ENCODE peak calls at places on chromosomes 13 and 19, in six cellular contexts. One of them, this sample, is unnamed.

GRCh38 chr19:19591133-19591825 is 27.2 kb downstream of the PBX4 start:
- DNase-seq in adrenal gland: peak
- DNase-seq in upper lobe of left lung: no peak
- DNase-seq in uterus: no peak
- DNase-seq in spleen: no peak
- DNase-seq in H1: no peak
- DNase-seq in this sample: no peak

GRCh38 chr13:21812192-21812626 is 141.3 kb downstream of the FGF9 start:
- DNase-seq in H1: no peak
- DNase-seq in spleen: no peak
- DNase-seq in upper lobe of left lung: no peak
- DNase-seq in uterus: no peak
- DNase-seq in adrenal gland: no peak
- DNase-seq in this sample: no peak

GRCh38 chr19:18650048-18650435 is 13.2 kb downstream of the KLHL26 start:
- DNase-seq in uterus: peak
- DNase-seq in spleen: no peak
- DNase-seq in H1: no peak
- DNase-seq in adrenal gland: peak
- DNase-seq in upper lobe of left lung: no peak
- DNase-seq in this sample: peak

GRCh38 chr13:21884965-21885567 is 214.2 kb downstream of the FGF9 start:
- DNase-seq in adrenal gland: no peak
- DNase-seq in uterus: no peak
- DNase-seq in spleen: no peak
- DNase-seq in upper lobe of left lung: no peak
- DNase-seq in H1: no peak
- DNase-seq in this sample: no peak

GRCh38 chr19:27774827-27775226 is 1438.1 kb downstream of the UQCRFS1 start:
- DNase-seq in uterus: no peak
- DNase-seq in upper lobe of left lung: no peak
- DNase-seq in spleen: no peak
- DNase-seq in H1: peak
- DNase-seq in adrenal gland: no peak
- DNase-seq in this sample: no peak

GRCh38 chr19:843180-843835 is 2.5 kb downstream of the PRTN3 start:
- DNase-seq in H1: no peak
- DNase-seq in spleen: peak
- DNase-seq in upper lobe of left lung: peak
- DNase-seq in uterus: no peak
- DNase-seq in adrenal gland: peak
- DNase-seq in this sample: no peak

GRCh38 chr19:1445185-1445931 is 4.6 kb upstream of the APC2 start:
- DNase-seq in spleen: peak
- DNase-seq in uterus: peak
- DNase-seq in upper lobe of left lung: peak
- DNase-seq in H1: peak
- DNase-seq in adrenal gland: no peak
- DNase-seq in this sample: peak

GRCh38 chr19:34201133-34201532 is 28.8 kb downstream of the LSM14A start:
- DNase-seq in uterus: no peak
- DNase-seq in spleen: no peak
- DNase-seq in upper lobe of left lung: no peak
- DNase-seq in H1: no peak
- DNase-seq in adrenal gland: no peak
- DNase-seq in this sample: no peak

GRCh38 chr19:38949580-38950367 is 19.0 kb downstream of the MRPS12 start:
- DNase-seq in adrenal gland: peak
- DNase-seq in upper lobe of left lung: peak
- DNase-seq in uterus: peak
- DNase-seq in spleen: peak
- DNase-seq in H1: peak
- DNase-seq in this sample: peak

GRCh38 chr13:53137777-53138176 is 109.2 kb downstream of the OLFM4 start:
- DNase-seq in H1: no peak
- DNase-seq in upper lobe of left lung: no peak
- DNase-seq in adrenal gland: no peak
- DNase-seq in uterus: peak
- DNase-seq in spleen: no peak
- DNase-seq in this sample: no peak

GRCh38 chr13:50379584-50379983 is 364.3 kb downstream of the KCNRG start:
- DNase-seq in adrenal gland: no peak
- DNase-seq in H1: no peak
- DNase-seq in upper lobe of left lung: no peak
- DNase-seq in spleen: no peak
- DNase-seq in uterus: no peak
- DNase-seq in this sample: no peak

GRCh38 chr19:49689133-49690072 is at the start of gene ADM5:
- DNase-seq in uterus: peak
- DNase-seq in upper lobe of left lung: peak
- DNase-seq in spleen: peak
- DNase-seq in H1: peak
- DNase-seq in adrenal gland: peak
- DNase-seq in this sample: no peak

GRCh38 chr19:46614114-46614701 is 10.7 kb downstream of the PTGIR start:
- DNase-seq in spleen: peak
- DNase-seq in H1: peak
- DNase-seq in adrenal gland: peak
- DNase-seq in upper lobe of left lung: no peak
- DNase-seq in uterus: peak
- DNase-seq in this sample: peak

GRCh38 chr19:12497032-12497431 is 12.4 kb upstream of the ZNF709 start:
- DNase-seq in spleen: no peak
- DNase-seq in upper lobe of left lung: no peak
- DNase-seq in uterus: no peak
- DNase-seq in H1: no peak
- DNase-seq in adrenal gland: no peak
- DNase-seq in this sample: no peak

GRCh38 chr19:38134538-38135149 is 89.4 kb downstream of the DPF1 start:
- DNase-seq in uterus: no peak
- DNase-seq in upper lobe of left lung: no peak
- DNase-seq in H1: peak
- DNase-seq in spleen: no peak
- DNase-seq in adrenal gland: no peak
- DNase-seq in this sample: no peak

GRCh38 chr19:2944403-2944774 is 382 bp downstream of the ZNF77 start:
- DNase-seq in uterus: no peak
- DNase-seq in adrenal gland: no peak
- DNase-seq in spleen: no peak
- DNase-seq in upper lobe of left lung: no peak
- DNase-seq in H1: no peak
- DNase-seq in this sample: no peak

GRCh38 chr19:2942928-2943640 is 1.7 kb downstream of the ZNF77 start:
- DNase-seq in uterus: no peak
- DNase-seq in adrenal gland: no peak
- DNase-seq in H1: no peak
- DNase-seq in spleen: no peak
- DNase-seq in upper lobe of left lung: no peak
- DNase-seq in this sample: no peak

GRCh38 chr19:2949939-2950285 is 5.1 kb upstream of the ZNF77 start:
- DNase-seq in uterus: peak
- DNase-seq in H1: no peak
- DNase-seq in adrenal gland: peak
- DNase-seq in upper lobe of left lung: no peak
- DNase-seq in spleen: no peak
- DNase-seq in this sample: peak

GRCh38 chr19:2945575-2946184 is 909 bp upstream of the ZNF77 start:
- DNase-seq in upper lobe of left lung: no peak
- DNase-seq in uterus: no peak
- DNase-seq in H1: no peak
- DNase-seq in spleen: no peak
- DNase-seq in adrenal gland: no peak
- DNase-seq in this sample: no peak

GRCh38 chr19:2944775-2945574 is at the start of gene ZNF77:
- DNase-seq in adrenal gland: peak
- DNase-seq in spleen: peak
- DNase-seq in uterus: peak
- DNase-seq in upper lobe of left lung: peak
- DNase-seq in H1: peak
- DNase-seq in this sample: peak
- TF ChIP-seq POLR2A in adrenal gland: no peak
- TF ChIP-seq POLR2A in spleen: peak
- TF ChIP-seq POLR2A in uterus: peak
- TF ChIP-seq POLR2A in upper lobe of left lung: peak
- TF ChIP-seq POLR2A in H1: peak
- TF ChIP-seq POLR2A in this sample: peak

DNA sequence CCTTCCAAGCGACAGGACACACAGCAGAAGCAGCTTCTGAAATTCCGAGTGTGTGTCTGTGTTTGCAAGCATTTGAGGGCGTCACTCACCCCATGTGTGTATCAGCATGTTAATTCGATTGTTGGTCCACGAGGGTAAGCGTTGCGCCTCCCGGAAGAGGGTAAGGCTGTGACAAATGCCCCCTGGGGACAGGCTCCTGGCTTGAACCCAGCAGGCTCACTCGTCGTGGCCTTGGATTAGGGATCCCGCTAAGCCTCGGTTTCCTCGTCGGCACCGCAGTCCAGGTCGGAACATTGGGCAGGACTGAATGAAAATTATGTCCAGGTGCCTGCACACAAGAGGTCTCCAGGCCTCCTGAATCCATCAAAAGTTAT is 606 bp upstream of the STXBP2 start:
- DNase-seq in upper lobe of left lung: no peak
- DNase-seq in adrenal gland: no peak
- DNase-seq in H1: no peak
- DNase-seq in spleen: no peak
- DNase-seq in uterus: no peak
- DNase-seq in this sample: no peak
- H3K4me3 ChIP-seq in upper lobe of left lung: peak
- H3K4me3 ChIP-seq in adrenal gland: no peak
- H3K4me3 ChIP-seq in H1: no peak
- H3K4me3 ChIP-seq in spleen: peak
- H3K4me3 ChIP-seq in uterus: no peak
- H3K4me3 ChIP-seq in this sample: peak

GRCh38 chr19:17282488-17283256 is 971 bp downstream of the ANKLE1 start:
- DNase-seq in upper lobe of left lung: peak
- DNase-seq in uterus: peak
- DNase-seq in adrenal gland: peak
- DNase-seq in H1: peak
- DNase-seq in spleen: peak
- DNase-seq in this sample: peak
- TF ChIP-seq POLR2A in upper lobe of left lung: no peak
- TF ChIP-seq POLR2A in uterus: no peak
- TF ChIP-seq POLR2A in adrenal gland: no peak
- TF ChIP-seq POLR2A in H1: no peak
- TF ChIP-seq POLR2A in spleen: no peak
- TF ChIP-seq POLR2A in this sample: no peak

DNA sequence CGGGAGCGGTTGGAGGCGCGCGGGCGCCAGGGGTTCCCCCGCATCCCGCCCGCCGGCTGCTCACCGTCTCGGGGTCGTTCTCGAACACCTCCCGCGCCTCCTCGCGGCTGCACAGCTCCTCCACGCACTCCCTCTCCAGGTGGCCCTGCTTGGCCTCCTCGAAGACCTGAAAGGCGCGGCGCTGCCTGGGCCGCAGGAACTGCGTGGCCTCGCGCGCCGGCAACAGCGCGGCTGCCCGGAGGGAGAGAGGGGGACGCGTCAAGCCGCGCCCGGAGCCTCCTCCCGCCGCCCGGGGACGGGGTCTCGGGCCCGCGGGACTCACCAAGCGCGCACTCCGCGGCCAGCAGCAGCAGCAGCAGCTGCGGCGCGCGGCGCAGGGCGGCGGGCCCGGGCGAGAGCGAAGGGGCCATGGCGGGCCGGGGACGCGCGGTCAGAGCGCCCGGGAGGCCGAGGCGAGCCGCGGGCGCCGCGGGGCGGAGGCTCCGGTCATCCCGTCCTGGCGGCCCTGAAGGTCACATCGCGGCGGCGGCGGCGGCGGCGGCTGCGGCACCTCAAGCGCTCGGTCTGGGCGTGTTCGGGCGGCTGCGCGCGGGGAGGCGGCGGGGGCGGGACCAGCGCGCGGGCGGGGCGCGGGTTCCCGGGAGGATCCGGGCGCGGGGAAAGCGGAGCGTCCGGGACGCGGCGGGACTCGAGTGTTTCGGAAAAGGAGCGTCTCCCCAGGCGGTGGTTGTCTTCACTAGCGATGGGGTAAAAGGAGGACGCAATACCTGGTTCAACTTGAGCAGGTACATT is at the start of gene GAS6:
- DNase-seq in H1: peak
- DNase-seq in adrenal gland: peak
- DNase-seq in upper lobe of left lung: peak
- DNase-seq in uterus: peak
- DNase-seq in spleen: no peak
- DNase-seq in this sample: peak
- H3K4me3 ChIP-seq in H1: peak
- H3K4me3 ChIP-seq in adrenal gland: no peak
- H3K4me3 ChIP-seq in upper lobe of left lung: peak
- H3K4me3 ChIP-seq in uterus: peak
- H3K4me3 ChIP-seq in spleen: peak
- H3K4me3 ChIP-seq in this sample: peak

DNA sequence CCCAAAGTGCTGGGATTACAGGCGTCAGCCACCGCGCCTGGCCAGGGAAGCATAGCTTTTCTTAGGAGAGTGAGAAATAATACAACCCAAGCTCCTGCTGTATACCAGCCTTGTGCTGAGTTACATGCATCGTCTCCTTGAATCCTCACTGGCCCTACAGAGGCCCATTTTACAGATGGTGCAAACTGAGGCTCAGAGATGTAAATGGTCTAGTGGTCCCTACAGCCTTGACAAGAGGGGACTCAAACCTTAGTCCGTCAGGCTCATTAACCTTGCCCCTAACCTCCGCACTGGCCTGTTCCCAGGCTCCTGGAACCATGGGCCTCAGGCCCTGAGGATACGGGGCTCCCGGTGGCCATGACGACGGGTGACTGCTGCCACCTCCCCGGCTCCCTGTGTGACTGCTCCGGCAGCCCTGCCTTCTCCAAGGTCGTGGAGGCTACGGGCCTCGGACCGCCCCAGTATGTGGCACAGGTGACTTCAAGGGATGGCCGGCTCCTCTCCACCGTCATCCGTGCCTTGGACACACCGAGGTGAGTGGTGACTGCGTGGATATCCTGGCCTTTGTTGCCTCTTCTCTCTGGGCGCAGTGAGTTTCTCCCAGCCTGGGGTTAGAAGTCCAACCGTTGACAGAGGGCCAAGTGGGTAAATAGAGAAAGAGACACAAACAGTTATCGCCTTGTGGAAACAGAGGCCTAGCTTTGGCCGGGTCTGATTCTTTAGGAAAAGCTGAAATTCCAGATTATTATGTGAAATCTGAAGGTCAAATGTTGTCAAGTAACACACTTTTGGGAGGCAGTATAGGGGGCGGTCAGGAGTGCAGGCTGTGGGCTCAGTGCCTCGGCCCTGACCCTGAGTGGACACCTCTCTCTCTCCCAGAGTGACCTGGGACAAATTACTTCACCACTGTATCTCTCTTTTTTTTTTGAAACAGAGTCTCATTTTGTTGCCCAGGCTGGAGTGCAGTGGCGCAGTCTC is 8.7 kb downstream of the MARCHF2 start:
- DNase-seq in H1: no peak
- DNase-seq in upper lobe of left lung: peak
- DNase-seq in adrenal gland: no peak
- DNase-seq in uterus: no peak
- DNase-seq in spleen: no peak
- DNase-seq in this sample: no peak
- TF ChIP-seq POLR2A in H1: no peak
- TF ChIP-seq POLR2A in upper lobe of left lung: no peak
- TF ChIP-seq POLR2A in adrenal gland: no peak
- TF ChIP-seq POLR2A in uterus: no peak
- TF ChIP-seq POLR2A in spleen: no peak
- TF ChIP-seq POLR2A in this sample: no peak

GRCh38 chr19:11420429-11420893 is 1.3 kb upstream of the RGL3 start:
- DNase-seq in H1: peak
- DNase-seq in uterus: peak
- DNase-seq in spleen: peak
- DNase-seq in adrenal gland: peak
- DNase-seq in upper lobe of left lung: peak
- DNase-seq in this sample: peak
- H3K4me3 ChIP-seq in H1: peak
- H3K4me3 ChIP-seq in uterus: peak
- H3K4me3 ChIP-seq in spleen: peak
- H3K4me3 ChIP-seq in adrenal gland: no peak
- H3K4me3 ChIP-seq in upper lobe of left lung: peak
- H3K4me3 ChIP-seq in this sample: peak

This sample was measured in heart left ventricle.